ENCODE peak calls at places on chromosomes 2 and 18, in four cellular contexts. A, E, N and L are unnamed samples.
A peak's percentile ranks its signal among the peaks of the same experiment; 100 is the strongest.

GRCh38 chr2:31020713-31021112 is 117.5 kb downstream of the GALNT14 start:
- DNase-seq in A (no peak), E (no peak), N (no peak), L (no peak)

GRCh38 chr2:203869207-203869606 is 1.6 kb downstream of the CTLA4 start:
- DNase-seq in A (no peak), E (no peak), N (no peak), L (no peak)

GRCh38 chr2:85998071-85998991 is 107.4 kb downstream of the POLR1A start:
- DNase-seq in N (peak; percentile 85), E (peak; percentile 41), A (peak; percentile 88), L (peak; percentile 19)

GRCh38 chr2:45444991-45445390 is 166.1 kb downstream of the SRBD1 start:
- DNase-seq in N (peak; percentile 48), A (peak; percentile 37), E (no peak), L (no peak)

GRCh38 chr2:113700186-113700841 is 56.1 kb downstream of the SLC35F5 start:
- DNase-seq in E (no peak), N (peak; percentile 81), A (no peak), L (peak; percentile 79)

GRCh38 chr18:62937065-62937464 is 221.7 kb downstream of the PHLPP1 start:
- DNase-seq in A (no peak), N (peak; percentile 65), E (no peak), L (no peak)

GRCh38 chr2:239594772-239595608 is 194.2 kb upstream of the HDAC4 start:
- DNase-seq in A (no peak), N (no peak), E (no peak), L (no peak)

GRCh38 chr2:186820303-186820702 is 28.7 kb downstream of the ZSWIM2 start:
- DNase-seq in A (no peak), N (peak; percentile 66), E (no peak), L (no peak)

DNA sequence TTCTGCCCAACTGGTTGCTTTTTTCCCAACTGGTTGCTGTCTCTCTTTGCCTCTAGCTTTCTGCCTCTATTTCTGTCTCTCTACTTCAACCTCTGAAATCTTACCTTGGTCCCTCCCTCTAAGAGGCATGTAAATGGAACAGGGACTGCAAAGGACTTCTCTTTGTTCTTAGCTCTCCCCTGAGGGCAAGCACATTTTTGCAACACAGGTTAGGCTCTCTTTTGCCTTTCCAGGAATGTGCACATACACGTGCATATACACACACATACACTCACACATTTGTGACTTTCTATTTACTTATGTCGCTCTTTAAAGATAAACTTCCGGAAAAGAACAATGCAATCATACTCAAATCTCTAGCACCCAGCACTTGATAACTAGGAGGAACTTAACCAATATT is 262.6 kb upstream of the DDX18 start:
- DNase-seq in N (no peak), E (no peak), A (no peak), L (peak; percentile 27)
- H2AFZ ChIP-seq in N (no peak overlapping the region), E (no peak overlapping the region), A (no peak overlapping the region), L (no peak overlapping the region)

DNA sequence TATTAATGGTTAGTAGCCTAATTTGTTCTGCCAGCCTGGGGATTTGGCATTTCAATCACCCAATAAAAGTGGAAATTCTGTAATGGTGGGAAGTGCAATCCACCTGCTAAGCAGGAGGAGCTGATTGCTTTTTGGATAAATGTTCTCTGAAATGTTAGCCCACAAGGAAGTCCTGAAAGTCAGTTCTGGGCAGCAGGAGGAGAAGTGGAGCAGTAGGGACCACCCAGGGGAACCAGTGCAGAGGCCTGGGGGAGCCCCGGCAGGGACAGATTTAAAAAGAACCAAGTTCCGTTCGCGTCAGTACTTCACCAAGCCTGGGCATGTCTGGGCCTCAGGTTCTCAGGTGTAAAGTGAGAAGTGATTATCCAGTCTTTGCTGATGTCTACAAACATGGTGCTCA is 248.5 kb upstream of the RAB6C start:
- DNase-seq in N (no peak), A (no peak), E (no peak), L (no peak)
- H2AFZ ChIP-seq in N (no peak overlapping the region), A (no peak overlapping the region), E (no peak overlapping the region), L (peak overlapping the region; percentile 52)

GRCh38 chr2:64918220-64918886 is 70.8 kb upstream of the SLC1A4 start:
- DNase-seq in E (no peak), A (no peak), N (no peak), L (peak; percentile 77)
- H2AFZ ChIP-seq in E (peak overlapping the region; percentile 70), A (peak overlapping the region; percentile 98), N (peak overlapping the region; percentile 94), L (no peak overlapping the region)

DNA sequence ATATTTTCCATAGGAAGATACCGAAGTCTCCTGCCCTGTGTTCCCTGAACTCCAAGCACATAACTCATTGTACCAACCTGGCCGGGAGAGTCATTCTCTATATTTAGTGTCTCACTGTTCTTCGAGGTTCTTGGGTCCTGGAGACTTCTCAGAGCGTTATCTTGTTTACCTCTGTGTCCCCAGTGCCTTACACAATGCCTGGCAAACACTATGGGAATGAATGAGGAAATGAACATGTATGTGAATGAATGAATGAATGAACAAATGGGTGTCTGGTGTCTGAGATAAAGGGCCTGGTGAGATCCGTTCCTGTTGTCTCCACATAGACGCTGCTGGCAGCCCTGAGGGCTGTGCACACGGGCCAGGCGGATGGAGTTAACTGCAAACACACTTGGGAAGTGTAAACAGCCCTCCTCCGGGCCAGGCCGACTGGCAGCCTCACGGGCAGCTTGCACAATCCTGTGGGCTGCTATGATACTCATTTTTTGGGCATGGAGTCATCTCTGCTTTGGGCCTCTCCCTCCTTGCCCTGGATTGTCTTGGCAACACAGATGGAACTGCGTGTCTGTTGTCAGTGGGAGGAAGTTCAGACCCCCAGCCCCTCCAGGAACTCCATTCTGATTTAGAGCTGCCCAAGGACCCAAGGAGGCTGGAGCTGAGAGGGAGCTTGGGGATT is 124.2 kb downstream of the INHBB start:
- DNase-seq in N (peak; percentile 99), A (peak; percentile 91), E (peak; percentile 89), L (no peak)
- H2AFZ ChIP-seq in N (peak overlapping the region; percentile 75), A (peak overlapping the region; percentile 75), E (no peak overlapping the region), L (no peak overlapping the region)